ENCODE peak calls at places on chromosomes 12 and 14, in four cellular contexts. D is K562, N is HepG2, Q is A549. V is an unnamed sample.

GRCh38 chr12:15265868-15266267 is 44.7 kb upstream of the RERG start:
- DNase-seq in D (no peak), N (no peak), Q (no peak), V (no peak)

GRCh38 chr14:70394674-70395073 is 22.2 kb downstream of the SYNJ2BP start:
- DNase-seq in D (no peak), N (peak; percentile 21), Q (no peak), V (no peak)

GRCh38 chr12:15701212-15701611 is 88.0 kb downstream of the EPS8 start:
- DNase-seq in D (no peak), N (no peak), Q (no peak), V (no peak)

GRCh38 chr12:6345319-6346071 is 3.6 kb upstream of the TNFRSF1A start:
- DNase-seq in D (peak; percentile 78), N (peak; percentile 84), Q (peak; percentile 90), V (no peak)

GRCh38 chr12:118398878-118399277 is 22.5 kb downstream of the SUDS3 start:
- DNase-seq in D (no peak), N (no peak), Q (no peak), V (no peak)

GRCh38 chr14:44962573-44963528 is 861 bp downstream of the TOGARAM1 start:
- DNase-seq in D (peak; percentile 8), N (no peak), Q (no peak), V (peak; percentile 92)

GRCh38 chr12:111444314-111444705 is 38.6 kb downstream of the SH2B3 start:
- DNase-seq in D (no peak), N (no peak), Q (no peak), V (no peak)

GRCh38 chr14:24705840-24706239 is 71.8 kb upstream of the GZMB start:
- DNase-seq in D (no peak), N (no peak), Q (no peak), V (no peak)

GRCh38 chr12:78864483-78865296 is at the start of gene SYT1:
- DNase-seq in D (no peak), N (no peak), Q (peak; percentile 98), V (no peak)

GRCh38 chr14:66503532-66503931 is 4.4 kb upstream of the GPHN start:
- DNase-seq in D (no peak), N (no peak), Q (no peak), V (no peak)

GRCh38 chr12:94148841-94149780 is 734 bp downstream of the PLXNC1 start:
- DNase-seq in D (no peak), N (no peak), Q (peak; percentile 34), V (no peak)

GRCh38 chr14:38255673-38256357 is at the start of gene CLEC14A:
- DNase-seq in D (no peak), N (no peak), Q (no peak), V (no peak)

GRCh38 chr12:122064034-122064777 is 14.3 kb upstream of the MLXIP start:
- DNase-seq in D (peak; percentile 99), N (peak; percentile 97), Q (peak; percentile 89), V (peak; percentile 95)
- TF ChIP-seq EP300 in D (peak; percentile 50), N (no peak), Q (no peak), V (no peak)

GRCh38 chr12:64883264-64884163 is 59.1 kb downstream of the TBC1D30 start:
- DNase-seq in D (no peak), N (peak; percentile 3), Q (peak; percentile 27), V (no peak)
- TF ChIP-seq CTCF in D (no peak), N (peak; percentile 11), Q (no peak), V (no peak)

GRCh38 chr12:132329036-132329738 is at the start of gene GALNT9:
- DNase-seq in D (no peak), N (no peak), Q (no peak), V (no peak)
- H3K4me3 ChIP-seq in D (no peak within 1 kb of the TSS), N (no peak within 1 kb of the TSS), Q (peak within 1 kb of the TSS; percentile 53), V (peak within 1 kb of the TSS; percentile 2)

DNA sequence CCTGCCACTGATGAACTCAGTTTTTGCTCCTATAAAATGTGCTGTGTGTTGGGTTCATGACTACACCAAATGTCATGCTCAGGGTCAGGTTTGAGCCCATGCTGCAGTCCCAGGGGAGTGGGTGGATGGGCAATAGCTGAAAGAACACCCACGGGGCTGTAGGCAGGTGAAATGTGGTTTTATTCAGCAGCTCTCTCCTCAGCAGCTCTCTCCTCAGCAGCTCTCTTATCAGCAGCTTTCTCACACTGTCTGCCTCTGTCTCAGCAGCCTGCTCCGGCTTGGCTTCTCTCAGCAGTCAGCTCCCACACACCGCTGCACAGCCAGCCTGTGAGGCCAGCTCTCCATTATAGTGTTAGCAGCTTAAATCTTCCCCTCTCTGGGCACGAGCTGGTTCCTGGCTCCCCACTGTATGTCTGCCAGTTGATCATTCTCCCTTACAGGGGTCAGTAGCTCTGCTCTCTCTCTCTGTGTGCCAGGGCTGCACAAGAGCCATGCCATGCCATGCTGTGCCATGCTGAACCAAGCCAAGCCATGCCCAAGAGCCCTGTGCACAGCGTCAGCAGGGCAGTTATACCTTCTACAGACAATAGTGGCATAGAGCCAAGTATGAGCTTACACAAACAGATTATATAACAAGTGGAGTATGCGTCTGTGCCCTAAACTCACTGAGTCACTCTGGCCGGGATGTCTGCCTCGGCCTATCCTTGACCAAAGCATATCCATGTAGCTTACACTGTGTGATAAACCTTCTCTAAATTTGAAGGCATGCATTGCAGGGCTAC is 303.3 kb upstream of the TMPO start:
- DNase-seq in D (no peak), N (no peak), Q (no peak), V (no peak)
- TF ChIP-seq EP300 in D (no peak), N (no peak), Q (no peak), V (no peak)

GRCh38 chr14:96287856-96288255 is 31.8 kb downstream of the BDKRB1 start:
- DNase-seq in D (no peak), N (no peak), Q (no peak), V (no peak)
- TF ChIP-seq CTCF in D (no peak), N (no peak), Q (no peak), V (no peak)

GRCh38 chr12:106066051-106066705 is 72.6 kb downstream of the NUAK1 start:
- DNase-seq in D (no peak), N (no peak), Q (no peak), V (peak; percentile 68)

GRCh38 chr12:106066726-106067325 is 71.9 kb downstream of the NUAK1 start:
- DNase-seq in D (no peak), N (no peak), Q (no peak), V (peak; percentile 70)

GRCh38 chr12:106068296-106068695 is 70.5 kb downstream of the NUAK1 start:
- DNase-seq in D (no peak), N (no peak), Q (no peak), V (peak; percentile 55)

GRCh38 chr12:106065506-106065905 is 73.2 kb downstream of the NUAK1 start:
- DNase-seq in D (no peak), N (no peak), Q (no peak), V (no peak)

GRCh38 chr12:106067606-106068205 is 71.0 kb downstream of the NUAK1 start:
- DNase-seq in D (no peak), N (no peak), Q (no peak), V (peak; percentile 87)
- H3K4me3 ChIP-seq in D (no peak overlapping the region), N (no peak overlapping the region), Q (no peak overlapping the region), V (no peak overlapping the region)